ENCODE peak calls at places on chromosomes 5 and 9, in four cellular contexts. Y, U, V and A are unnamed samples.

GRCh38 chr5:138981606-138982005 is 106.5 kb upstream of the LRRTM2 start:
- DNase-seq in Y (no peak), U (no peak), V (no peak), A (no peak)

GRCh38 chr5:104513194-104513602 is 950.6 kb upstream of the NUDT12 start:
- DNase-seq in Y (no peak), U (peak; percentile 98), V (no peak), A (no peak)

GRCh38 chr5:131999991-132000490 is 11.4 kb downstream of the ACSL6 start:
- DNase-seq in Y (no peak), U (no peak), V (peak; percentile 35), A (no peak)

GRCh38 chr5:95110112-95110511 is 174.8 kb downstream of the MCTP1 start:
- DNase-seq in Y (no peak), U (no peak), V (no peak), A (no peak)

GRCh38 chr5:60340965-60341471 is 358.9 kb downstream of the DEPDC1B start:
- DNase-seq in Y (no peak), U (no peak), V (no peak), A (no peak)

GRCh38 chr5:116576043-116576713 is 1.6 kb upstream of the SEMA6A start:
- DNase-seq in Y (peak; percentile 30), U (peak; percentile 72), V (peak; percentile 85), A (no peak)

GRCh38 chr5:142405814-142406395 is 81.1 kb upstream of the SPRY4 start:
- DNase-seq in Y (no peak), U (no peak), V (no peak), A (no peak)

GRCh38 chr5:125499969-125500368 is 753.5 kb upstream of the ZNF608 start:
- DNase-seq in Y (no peak), U (no peak), V (no peak), A (no peak)

GRCh38 chr9:89941875-89942274 is 337.1 kb downstream of the GADD45G start:
- DNase-seq in Y (no peak), U (no peak), V (no peak), A (no peak)

GRCh38 chr5:50593681-50594080 is 72.8 kb upstream of the PARP8 start:
- DNase-seq in Y (peak; percentile 21), U (no peak), V (no peak), A (peak; percentile 56)

GRCh38 chr5:50595199-50595598 is 71.2 kb upstream of the PARP8 start:
- DNase-seq in Y (no peak), U (peak; percentile 69), V (no peak), A (no peak)
- H3K27ac ChIP-seq in Y (no peak overlapping the region), U (no peak overlapping the region), V (no peak overlapping the region), A (no peak overlapping the region)

DNA sequence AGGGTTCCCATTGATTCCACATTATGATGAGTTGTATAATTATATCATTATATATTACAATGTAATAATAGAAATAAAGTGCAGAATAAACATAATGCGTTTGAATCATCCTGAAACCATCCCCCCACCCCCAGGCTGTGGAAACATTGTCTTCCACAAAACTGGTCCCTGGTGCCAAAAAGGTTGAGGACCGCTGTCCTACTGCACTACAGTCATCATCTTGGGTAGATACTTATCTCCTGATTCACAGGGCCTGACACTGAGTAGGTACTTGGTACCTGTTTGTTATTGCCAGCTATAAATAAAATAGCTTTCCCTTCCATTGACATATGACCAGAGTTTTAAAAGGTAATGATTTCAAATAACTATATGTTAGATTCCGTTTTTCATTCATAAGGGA is 25.6 kb downstream of the ANP32B start:
- DNase-seq in Y (no peak), U (no peak), V (no peak), A (no peak)
- H3K4me1 ChIP-seq in Y (no peaks in the 10 kb centered on the region), U (peaks cover 16% of the 10 kb centered on the region), V (peaks cover 3% of the 10 kb centered on the region), A (peaks cover 7% of the 10 kb centered on the region)

DNA sequence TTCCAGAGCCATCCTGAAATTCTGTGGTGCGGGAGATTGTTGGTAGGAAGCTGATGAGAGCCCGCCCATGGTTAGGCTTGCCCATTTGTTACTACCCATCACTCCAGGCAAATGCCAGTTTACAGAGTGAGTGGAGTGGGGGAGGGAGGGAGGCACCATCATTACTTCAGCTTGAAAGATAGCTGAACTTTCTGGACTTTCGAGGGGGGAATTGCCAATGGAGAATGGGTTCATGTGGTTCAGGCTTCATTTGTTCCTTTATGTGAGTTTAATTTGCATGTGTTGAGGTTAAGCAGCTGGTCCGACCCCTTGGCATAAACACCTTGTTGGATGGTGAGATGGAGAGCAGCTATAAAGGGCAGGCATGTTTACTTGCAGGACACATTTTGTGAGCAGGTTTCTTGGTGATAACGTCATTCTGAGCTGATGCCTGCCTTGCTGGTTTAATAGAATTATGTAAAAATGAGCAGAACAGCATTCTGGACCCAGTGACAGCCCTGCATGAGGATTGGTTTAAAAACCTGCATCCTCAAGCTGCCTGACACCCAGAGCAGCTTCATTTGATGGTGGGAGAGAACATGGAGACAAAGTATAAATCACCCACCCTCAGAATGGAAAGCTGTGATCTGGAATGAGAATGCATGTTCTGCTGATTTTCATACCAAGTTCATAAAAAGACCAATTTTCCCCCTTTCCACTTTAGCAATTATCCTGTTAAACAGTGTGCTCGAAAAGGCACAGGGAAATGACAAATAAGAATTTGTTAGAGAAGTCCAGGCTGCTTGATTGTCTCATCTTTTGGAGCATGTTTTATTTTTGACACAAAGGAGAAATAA is 106.3 kb downstream of the TRIO start:
- DNase-seq in Y (no peak), U (no peak), V (no peak), A (no peak)
- H3K4me3 ChIP-seq in Y (no peak overlapping the region), U (no peak overlapping the region), V (peak overlapping the region; percentile 28), A (no peak overlapping the region)

GRCh38 chr9:675697-676370 is 165.7 kb upstream of the DMRT1 start:
- DNase-seq in Y (no peak), U (no peak), V (no peak), A (no peak)

GRCh38 chr9:672833-673232 is 168.7 kb upstream of the DMRT1 start:
- DNase-seq in Y (no peak), U (no peak), V (no peak), A (no peak)

GRCh38 chr9:673966-674526 is 167.5 kb upstream of the DMRT1 start:
- DNase-seq in Y (no peak), U (no peak), V (no peak), A (no peak)

GRCh38 chr9:673264-673965 is 168.1 kb upstream of the DMRT1 start:
- DNase-seq in Y (no peak), U (no peak), V (no peak), A (no peak)

DNA sequence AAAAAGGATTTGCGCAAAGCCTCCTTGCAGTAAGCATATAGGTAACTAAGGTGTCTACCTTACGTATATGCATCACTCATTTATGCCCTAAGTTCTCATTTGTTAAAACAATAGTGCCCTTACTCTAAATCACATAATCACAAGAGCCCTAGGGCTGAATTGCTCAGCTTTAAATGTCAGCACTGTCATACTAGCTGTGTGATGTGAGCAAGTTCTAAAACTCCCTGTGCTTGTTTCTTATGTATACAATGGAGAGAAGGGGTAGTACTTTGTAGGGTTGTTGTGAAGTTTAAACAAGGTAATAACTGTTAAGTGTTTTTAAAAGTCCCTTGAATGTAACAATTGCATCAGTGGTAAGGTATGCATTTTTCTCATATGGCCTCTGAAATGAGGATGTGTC is 169.5 kb upstream of the DMRT1 start:
- DNase-seq in Y (no peak), U (no peak), V (no peak), A (no peak)
- H3K27ac ChIP-seq in Y (no peak overlapping the region), U (no peak overlapping the region), V (no peak overlapping the region), A (no peak overlapping the region)

DNA sequence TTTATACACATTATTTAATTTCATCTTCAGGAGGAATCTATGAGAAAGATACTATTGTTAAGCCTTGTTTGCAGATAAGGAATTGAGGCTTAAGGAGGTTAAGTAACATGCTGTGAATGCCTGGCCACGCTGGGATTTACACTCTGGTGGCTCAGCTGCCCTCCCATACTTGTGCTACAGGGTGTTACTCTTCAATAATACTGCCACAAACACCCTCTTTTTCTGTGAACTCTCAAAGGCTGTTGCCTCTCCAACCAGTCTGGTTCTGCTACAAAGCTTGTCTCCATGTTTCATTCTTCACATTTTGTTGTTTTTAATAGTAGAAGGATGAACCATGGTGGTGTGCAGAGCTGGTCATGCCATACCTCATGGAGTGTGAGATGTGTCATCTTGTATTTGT is 76.7 kb upstream of the TNFAIP8 start:
- DNase-seq in Y (no peak), U (no peak), V (no peak), A (no peak)
- H3K4me1 ChIP-seq in Y (peaks cover 35% of the 10 kb centered on the region), U (peaks cover 22% of the 10 kb centered on the region), V (peaks cover 3% of the 10 kb centered on the region), A (peaks cover 98% of the 10 kb centered on the region)